ENCODE peak calls at places on chromosomes 5 and 9, in five cellular contexts. K is NCI-H524, Q is putamen, E is AML-193, C is SK-N-SH. O is an unnamed sample.

GRCh38 chr5:83983852-83984251 is 263.2 kb upstream of the HAPLN1 start:
- DNase-seq in K (no peak), Q (no peak), E (no peak), C (no peak), O (no peak)

GRCh38 chr5:171907731-171908343 is 98.6 kb downstream of the FBXW11 start:
- DNase-seq in K (peak), Q (peak), E (peak), C (peak), O (peak)

GRCh38 chr9:126626117-126627022 is 12.6 kb downstream of the LMX1B start:
- DNase-seq in K (peak), Q (no peak), E (no peak), C (no peak), O (no peak)

GRCh38 chr9:6590772-6591384 is 54.7 kb downstream of the GLDC start:
- DNase-seq in K (no peak), Q (no peak), E (no peak), C (no peak), O (no peak)

GRCh38 chr9:33293782-33294181 is 3.5 kb downstream of the NFX1 start:
- DNase-seq in K (no peak), Q (no peak), E (no peak), C (no peak), O (no peak)

GRCh38 chr5:115333164-115333563 is 36.7 kb upstream of the CCDC112 start:
- DNase-seq in K (no peak), Q (no peak), E (peak), C (no peak), O (peak)

GRCh38 chr5:126354012-126354856 is 69.0 kb upstream of the GRAMD2B start:
- DNase-seq in K (peak), Q (peak), E (peak), C (peak), O (peak)

GRCh38 chr5:158013939-158014338 is 155.0 kb upstream of the CLINT1 start:
- DNase-seq in K (no peak), Q (no peak), E (no peak), C (no peak), O (peak)

GRCh38 chr5:5483880-5484595 is 61.6 kb downstream of the ICE1 start:
- DNase-seq in K (no peak), Q (no peak), E (no peak), C (no peak), O (no peak)

GRCh38 chr5:110757118-110757729 is 18.4 kb downstream of the SLC25A46 start:
- DNase-seq in K (no peak), Q (peak), E (peak), C (no peak), O (peak)

GRCh38 chr9:112338561-112338960 is 5.1 kb upstream of the PTBP3 start:
- DNase-seq in K (no peak), Q (no peak), E (no peak), C (no peak), O (no peak)

GRCh38 chr5:90802695-90803317 is 244.2 kb downstream of the ADGRV1 start:
- DNase-seq in K (peak), Q (peak), E (peak), C (peak), O (peak)

GRCh38 chr9:763692-764091 is 77.8 kb upstream of the DMRT1 start:
- DNase-seq in K (no peak), Q (no peak), E (no peak), C (no peak), O (no peak)

GRCh38 chr9:114300153-114300845 is 22.6 kb upstream of the ORM1 start:
- DNase-seq in K (no peak), Q (no peak), E (no peak), C (no peak), O (no peak)

GRCh38 chr9:107288701-107289100 is 5.6 kb downstream of the RAD23B start:
- DNase-seq in K (no peak), Q (no peak), E (no peak), C (no peak), O (no peak)

GRCh38 chr5:39202594-39203290 is 16.6 kb downstream of the FYB1 start:
- DNase-seq in K (no peak), Q (no peak), E (peak), C (no peak), O (peak)

GRCh38 chr5:65986050-65986451 is 59.7 kb downstream of the ERBIN start:
- DNase-seq in K (no peak), Q (no peak), E (no peak), C (no peak), O (no peak)

GRCh38 chr5:137730331-137730730 is 5.6 kb downstream of the KLHL3 start:
- DNase-seq in K (no peak), Q (no peak), E (no peak), C (no peak), O (no peak)

GRCh38 chr5:24135536-24135935 is 509.2 kb downstream of the CDH10 start:
- DNase-seq in K (no peak), Q (no peak), E (no peak), C (no peak), O (no peak)

GRCh38 chr5:118126159-118126558 is 862.2 kb downstream of the DTWD2 start:
- DNase-seq in K (no peak), Q (no peak), E (no peak), C (no peak), O (no peak)

GRCh38 chr9:38362912-38363588 is 29.5 kb upstream of the ALDH1B1 start:
- DNase-seq in K (peak), Q (peak), E (peak), C (peak), O (peak)

GRCh38 chr5:3878267-3878666 is 282.6 kb downstream of the IRX1 start:
- DNase-seq in K (no peak), Q (no peak), E (no peak), C (no peak), O (no peak)

GRCh38 chr5:32597046-32597629 is 11.8 kb downstream of the SUB1 start:
- DNase-seq in K (no peak), Q (no peak), E (peak), C (no peak), O (no peak)

GRCh38 chr9:93540305-93540704 is 36.1 kb upstream of the PHF2 start:
- DNase-seq in K (no peak), Q (no peak), E (no peak), C (no peak), O (no peak)

GRCh38 chr5:112551437-112552018 is 132.5 kb upstream of the EPB41L4A start:
- DNase-seq in K (peak), Q (peak), E (peak), C (peak), O (peak)

GRCh38 chr9:134186471-134187109 is 22.2 kb upstream of the RNU6ATAC start:
- DNase-seq in K (no peak), Q (no peak), E (no peak), C (peak), O (no peak)

GRCh38 chr5:125717209-125717608 is 706.0 kb upstream of the GRAMD2B start:
- DNase-seq in K (no peak), Q (no peak), E (no peak), C (no peak), O (no peak)